ENCODE peak calls at places on chromosomes 6 and 20, in six cellular contexts. D is HFF-Myc, C is mesothelial cell of epicardium, N is brain microvascular endothelial cell, O is IMR-90, R is astrocyte of the spinal cord. F is an unnamed sample.

GRCh38 chr20:62516345-62516744 is 40.5 kb upstream of the GATA5 start:
- DNase-seq in D (no peak), C (no peak), N (no peak), O (no peak), R (no peak), F (no peak)

GRCh38 chr6:112087136-112087908 is at the start of the genes FAM229B and TUBE1:
- DNase-seq in D (peak), C (peak), N (peak), O (peak), R (peak), F (peak)

GRCh38 chr20:63735859-63736718 is at the start of gene LIME1:
- DNase-seq in D (no peak), C (no peak), N (no peak), O (no peak), R (no peak), F (no peak)

GRCh38 chr20:50020283-50020682 is 37.5 kb downstream of the SNAI1 start:
- DNase-seq in D (no peak), C (no peak), N (peak), O (peak), R (no peak), F (no peak)

GRCh38 chr20:11890331-11891080 is 27.2 kb upstream of the BTBD3 start:
- DNase-seq in D (peak), C (peak), N (peak), O (peak), R (peak), F (peak)

GRCh38 chr6:49082611-49083010 is 380.4 kb downstream of the MMUT start:
- DNase-seq in D (no peak), C (no peak), N (no peak), O (peak), R (no peak), F (no peak)

GRCh38 chr6:138596126-138596525 is 96.8 kb upstream of the NHSL1 start:
- DNase-seq in D (no peak), C (no peak), N (no peak), O (no peak), R (no peak), F (no peak)

GRCh38 chr6:82178084-82178758 is 69.3 kb downstream of the IBTK start:
- DNase-seq in D (peak), C (no peak), N (no peak), O (peak), R (peak), F (peak)

GRCh38 chr6:56875961-56876360 is 78.9 kb upstream of the BEND6 start:
- DNase-seq in D (no peak), C (no peak), N (no peak), O (peak), R (no peak), F (no peak)

GRCh38 chr6:152954443-152954842 is 28.4 kb downstream of the FBXO5 start:
- DNase-seq in D (no peak), C (no peak), N (no peak), O (no peak), R (no peak), F (no peak)

GRCh38 chr20:2364014-2364413 is 16.7 kb upstream of the TGM6 start:
- DNase-seq in D (no peak), C (no peak), N (no peak), O (no peak), R (no peak), F (peak)

GRCh38 chr6:143449731-143450452 is 603 bp downstream of the ADAT2 start:
- DNase-seq in D (no peak), C (peak), N (peak), O (peak), R (peak), F (no peak)

GRCh38 chr20:49821850-49822249 is 9.2 kb downstream of the SLC9A8 start:
- DNase-seq in D (peak), C (no peak), N (peak), O (peak), R (peak), F (no peak)

GRCh38 chr6:36758516-36759176 is 61.0 kb downstream of the RAB44 start:
- DNase-seq in D (no peak), C (no peak), N (no peak), O (no peak), R (no peak), F (no peak)

GRCh38 chr6:147053311-147053921 is 150.8 kb upstream of the STXBP5 start:
- DNase-seq in D (no peak), C (no peak), N (no peak), O (no peak), R (no peak), F (no peak)

GRCh38 chr20:47747663-47748031 is 37.6 kb downstream of the SULF2 start:
- DNase-seq in D (no peak), C (no peak), N (no peak), O (no peak), R (no peak), F (no peak)

GRCh38 chr20:41089555-41089954 is 47.8 kb upstream of the PLCG1 start:
- DNase-seq in D (no peak), C (no peak), N (no peak), O (no peak), R (no peak), F (no peak)
- TF ChIP-seq CTCF in D (no peak), C (no peak), N (peak), O (no peak), R (peak), F (no peak)

GRCh38 chr20:37282558-37282957 is 6.9 kb upstream of the MANBAL start:
- DNase-seq in D (no peak), C (no peak), N (peak), O (peak), R (peak), F (no peak)
- TF ChIP-seq CTCF in D (peak), C (no peak), N (peak), O (peak), R (peak), F (peak)

DNA sequence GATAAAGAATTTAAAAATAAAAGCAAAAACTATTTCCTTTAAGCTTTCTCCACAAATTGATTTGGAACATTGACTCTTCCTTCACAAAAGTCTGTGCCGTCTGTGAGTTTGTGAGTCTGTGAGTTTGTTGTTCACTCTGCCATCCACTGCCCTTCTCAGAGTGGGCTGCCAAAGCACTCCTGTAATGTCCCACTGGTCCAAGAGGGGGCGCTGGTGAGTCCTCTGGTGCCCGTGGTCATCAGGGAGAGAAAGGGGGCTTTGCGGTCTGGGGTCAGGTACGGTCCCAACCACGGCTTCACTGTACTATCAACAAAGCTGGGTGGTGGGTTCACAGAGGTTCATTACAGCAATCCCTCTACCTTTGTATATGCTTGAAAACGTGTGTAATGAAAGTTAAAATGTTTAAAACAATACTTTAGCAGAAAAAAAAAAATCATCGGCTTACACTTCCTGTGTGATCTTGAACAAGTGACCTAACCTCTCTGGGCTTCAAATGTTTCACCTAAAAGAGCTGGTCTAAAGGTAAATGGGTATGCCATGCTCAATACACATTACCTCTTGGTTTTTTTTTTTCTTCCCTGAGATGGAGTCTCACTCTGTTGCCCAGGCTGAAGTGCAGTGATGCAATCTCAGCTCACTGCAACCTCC is 5.6 kb upstream of the ANKRD60 start:
- DNase-seq in D (no peak), C (peak), N (no peak), O (no peak), R (no peak), F (no peak)
- TF ChIP-seq CTCF in D (peak), C (peak), N (peak), O (peak), R (peak), F (peak)

GRCh38 chr6:19929312-19929711 is 92.1 kb downstream of the ID4 start:
- DNase-seq in D (no peak), C (no peak), N (no peak), O (no peak), R (no peak), F (no peak)

GRCh38 chr6:19934996-19935591 is 97.9 kb downstream of the ID4 start:
- DNase-seq in D (no peak), C (no peak), N (no peak), O (no peak), R (no peak), F (no peak)
- TF ChIP-seq CTCF in D (no peak), C (no peak), N (no peak), O (no peak), R (no peak), F (no peak)

DNA sequence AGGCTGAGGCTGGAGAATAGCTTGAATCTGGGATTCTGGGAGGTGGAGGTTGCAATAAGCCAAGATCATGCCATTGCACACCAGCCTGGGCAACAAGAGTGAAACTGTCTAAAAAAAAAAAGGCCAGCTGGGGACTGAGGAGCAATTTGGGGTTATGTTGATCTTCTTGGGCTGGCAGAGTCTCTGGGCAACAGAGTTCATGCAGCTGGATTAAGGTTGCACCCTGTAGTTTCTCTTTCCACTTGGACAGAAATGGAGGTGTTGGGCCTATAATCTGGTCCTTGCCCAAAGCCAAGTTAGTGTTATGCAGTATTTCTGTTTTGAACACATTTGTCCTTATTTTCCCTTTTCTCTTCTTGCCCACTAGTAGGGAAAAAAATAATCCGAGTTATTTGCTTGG is 213.7 kb downstream of the SOX4 start:
- DNase-seq in D (no peak), C (no peak), N (no peak), O (no peak), R (no peak), F (no peak)
- TF ChIP-seq CTCF in D (no peak), C (no peak), N (no peak), O (no peak), R (no peak), F (no peak)

F was measured in AG09309.